ENCODE peak calls at places on chromosomes 3 and 15, in nine cellular contexts. V is NCI-H345; A is mucosa of gallbladder; D is NCI-H446 treated with DMSO at 0.1 percent for 48 hours; G is KBM-7; I is GM03348; O is LoVo; N is astrocyte of the cerebellum; E is activated CD4-positive, CD25-positive, alpha-beta regulatory T cell treated with anti-CD3 and anti-CD28 coated beads, Interleukin-2, amount 50 U/mL, for 16 hours. C is an unnamed sample.

GRCh38 chr3:151905647-151906046 is 32.2 kb downstream of the SUCNR1 start:
- DNase-seq in V (no peak), A (no peak), D (no peak), G (no peak), I (no peak), O (no peak), N (no peak), E (no peak), C (no peak)

GRCh38 chr3:30286007-30286669 is 320.3 kb upstream of the TGFBR2 start:
- DNase-seq in V (peak), A (peak), D (peak), G (peak), I (peak), O (peak), N (peak), E (no peak), C (peak)

GRCh38 chr3:15932348-15933300 is 134.8 kb upstream of the ANKRD28 start:
- DNase-seq in V (no peak), A (no peak), D (no peak), G (peak), I (no peak), O (no peak), N (no peak), E (no peak), C (no peak)

GRCh38 chr3:141049681-141050080 is 1.5 kb upstream of the SPSB4 start:
- DNase-seq in V (no peak), A (no peak), D (no peak), G (peak), I (no peak), O (no peak), N (no peak), E (no peak), C (no peak)

GRCh38 chr3:184727357-184728060 is 15.6 kb upstream of the MAGEF1 start:
- DNase-seq in V (peak), A (peak), D (peak), G (peak), I (peak), O (peak), N (peak), E (no peak), C (peak)

GRCh38 chr3:14240366-14240765 is 61.7 kb downstream of the LSM3 start:
- DNase-seq in V (no peak), A (no peak), D (no peak), G (no peak), I (no peak), O (no peak), N (no peak), E (no peak), C (no peak)

GRCh38 chr15:23570466-23570865 is 5.0 kb downstream of the MKRN3 start:
- DNase-seq in V (no peak), A (no peak), D (no peak), G (no peak), I (no peak), O (no peak), N (no peak), E (no peak), C (no peak)

GRCh38 chr3:122635789-122636188 is 44.9 kb upstream of the PARP14 start:
- DNase-seq in V (no peak), A (no peak), D (no peak), G (no peak), I (peak), O (peak), N (peak), E (no peak), C (peak)

GRCh38 chr3:43998841-43999805 is 242.6 kb upstream of the TOPAZ1 start:
- DNase-seq in V (peak), A (no peak), D (no peak), G (peak), I (peak), O (no peak), N (no peak), E (no peak), C (peak)

C was measured in RWPE1.